ENCODE peak calls at places on chromosomes 5 and 9, in four cellular contexts. X is NCI-H1930, A is NCI-H1092 treated with DMSO at 0.1 percent for 48 hours, N is neural progenitor cell. W is an unnamed sample.

GRCh38 chr9:3477236-3477834 is 48.5 kb downstream of the RFX3 start:
- DNase-seq in X (no peak), A (no peak), N (no peak), W (no peak)

GRCh38 chr9:138083873-138084272 is 206.3 kb downstream of the CACNA1B start:
- DNase-seq in X (no peak), A (no peak), N (no peak), W (no peak)

GRCh38 chr9:115604831-115605483 is 487.0 kb upstream of the TNC start:
- DNase-seq in X (no peak), A (no peak), N (no peak), W (no peak)

GRCh38 chr9:132943677-132944293 is 631 bp downstream of the TSC1 start:
- DNase-seq in X (no peak), A (no peak), N (no peak), W (no peak)

GRCh38 chr5:123119334-123119986 is 30.4 kb downstream of the PRDM6 start:
- DNase-seq in X (no peak), A (no peak), N (peak; percentile 74), W (no peak)

GRCh38 chr9:123928471-123929176 is 1.3 kb downstream of the DENND1A start:
- DNase-seq in X (no peak), A (no peak), N (no peak), W (no peak)

GRCh38 chr5:8949908-8950307 is 596.0 kb downstream of the SEMA5A start:
- DNase-seq in X (no peak), A (no peak), N (no peak), W (no peak)

GRCh38 chr9:109315889-109316640 is 4.8 kb downstream of the EPB41L4B start:
- DNase-seq in X (peak; percentile 33), A (peak; percentile 99), N (peak; percentile 14), W (peak; percentile 64)

GRCh38 chr5:172768573-172769323 is 2.2 kb downstream of the DUSP1 start:
- DNase-seq in X (no peak), A (no peak), N (no peak), W (no peak)

GRCh38 chr5:103411721-103412120 is 150.9 kb downstream of the NUDT12 start:
- DNase-seq in X (no peak), A (no peak), N (no peak), W (no peak)

GRCh38 chr9:131879531-131880290 is 139.8 kb upstream of the RAPGEF1 start:
- DNase-seq in X (no peak), A (no peak), N (no peak), W (no peak)

GRCh38 chr9:99822096-99822595 is 461 bp downstream of the NR4A3 start:
- DNase-seq in X (peak; percentile 62), A (no peak), N (no peak), W (no peak)

GRCh38 chr9:26142201-26142600 is 464.0 kb upstream of the TUSC1 start:
- DNase-seq in X (no peak), A (no peak), N (no peak), W (no peak)

W was measured in NCI-H1436 treated with DMSO at 0.1 percent for 48 hours.